ENCODE peak calls at places on chromosomes 16 and 17, in ten cellular contexts. X is PC-9, M is body of pancreas, L is tibial nerve, W is endothelial cell of umbilical vein, R is keratinocyte, C is heart right ventricle, D is ovary, Y is lower lobe of right lung, F is GM23338. K is an unnamed sample.

GRCh38 chr16:64626771-64627170 is 495.1 kb downstream of the CDH11 start:
- DNase-seq in L (no peak), Y (no peak), R (no peak), D (no peak), X (no peak), C (no peak), F (no peak), W (no peak), M (no peak), K (no peak)

GRCh38 chr17:59545942-59546341 is 19.5 kb upstream of the DHX40 start:
- DNase-seq in C (no peak), X (no peak), W (no peak), F (no peak), Y (no peak), M (no peak), R (no peak), D (no peak), L (no peak), K (no peak)

GRCh38 chr16:30606004-30606403 is 4.2 kb downstream of the ZNF689 start:
- DNase-seq in F (no peak), W (no peak), X (no peak), L (no peak), D (no peak), C (no peak), R (no peak), Y (no peak), M (no peak), K (no peak)

GRCh38 chr16:554640-555413 is 5.4 kb upstream of the PRR35 start:
- DNase-seq in Y (no peak), C (no peak), X (peak; percentile 36), L (no peak), R (no peak), W (peak; percentile 21), F (no peak), D (no peak), M (no peak), K (no peak)

GRCh38 chr16:4324871-4325740 is 9.2 kb downstream of the GLIS2 start:
- DNase-seq in X (no peak), W (no peak), M (no peak), R (no peak), L (no peak), D (peak; percentile 42), Y (no peak), C (no peak), F (no peak), K (no peak)

GRCh38 chr16:52721331-52721730 is 174.4 kb upstream of the TOX3 start:
- DNase-seq in L (no peak), Y (no peak), F (no peak), M (no peak), R (no peak), C (no peak), W (no peak), X (no peak), D (no peak), K (no peak)

GRCh38 chr16:56753410-56753809 is 23.5 kb downstream of the NUP93 start:
- DNase-seq in R (no peak), F (no peak), M (no peak), W (no peak), Y (no peak), L (no peak), X (no peak), C (no peak), D (no peak), K (no peak)

GRCh38 chr17:6713130-6713917 is at the start of gene SLC13A5:
- DNase-seq in R (no peak), D (peak; percentile 63), M (no peak), W (peak; percentile 8), Y (no peak), F (peak; percentile 91), C (peak; percentile 33), L (no peak), X (peak; percentile 43), K (no peak)

GRCh38 chr16:12753203-12754023 is 50.3 kb downstream of the CPPED1 start:
- DNase-seq in Y (no peak), F (no peak), L (no peak), M (no peak), X (no peak), R (no peak), D (no peak), C (no peak), W (no peak), K (no peak)

GRCh38 chr16:12752159-12752558 is 51.5 kb downstream of the CPPED1 start:
- DNase-seq in Y (no peak), R (no peak), L (no peak), W (no peak), C (no peak), X (no peak), D (no peak), M (no peak), F (no peak), K (no peak)

GRCh38 chr16:12749076-12749475 is 54.6 kb downstream of the CPPED1 start:
- DNase-seq in M (no peak), C (no peak), W (no peak), X (no peak), F (no peak), Y (no peak), D (no peak), R (no peak), L (no peak), K (no peak)

GRCh38 chr16:12747261-12747660 is 56.4 kb downstream of the CPPED1 start:
- DNase-seq in D (no peak), R (no peak), X (no peak), W (no peak), C (no peak), F (no peak), M (no peak), Y (no peak), L (no peak), K (no peak)

DNA sequence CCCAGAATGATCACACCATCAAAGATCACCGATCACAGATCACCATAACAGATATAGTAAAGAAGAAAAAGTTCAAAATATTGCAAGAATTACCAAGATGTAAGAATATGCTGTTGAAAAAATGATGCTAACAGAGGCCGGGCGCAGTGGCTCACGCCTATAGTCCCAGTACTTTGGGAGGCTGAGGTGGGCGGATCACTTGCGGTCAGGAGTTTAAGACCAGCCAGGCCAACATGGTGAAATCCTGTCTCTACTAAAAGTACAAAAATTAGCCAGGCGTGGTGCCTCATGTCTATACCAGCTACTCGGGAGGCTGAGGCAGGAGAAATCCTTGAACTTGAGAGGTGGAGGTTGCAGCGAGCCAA is 53.2 kb downstream of the CPPED1 start:
- DNase-seq in L (no peak), R (no peak), C (no peak), D (no peak), F (no peak), W (no peak), X (no peak), M (no peak), Y (no peak), K (no peak)
- H3K4me3 ChIP-seq in L (no peak overlapping the region), R (no peak overlapping the region), C (no peak overlapping the region), D (no peak overlapping the region), F (no peak overlapping the region), W (no peak overlapping the region), X (no peak overlapping the region), M (no peak overlapping the region), Y (no peak overlapping the region), K (peak overlapping the region; percentile 34)

DNA sequence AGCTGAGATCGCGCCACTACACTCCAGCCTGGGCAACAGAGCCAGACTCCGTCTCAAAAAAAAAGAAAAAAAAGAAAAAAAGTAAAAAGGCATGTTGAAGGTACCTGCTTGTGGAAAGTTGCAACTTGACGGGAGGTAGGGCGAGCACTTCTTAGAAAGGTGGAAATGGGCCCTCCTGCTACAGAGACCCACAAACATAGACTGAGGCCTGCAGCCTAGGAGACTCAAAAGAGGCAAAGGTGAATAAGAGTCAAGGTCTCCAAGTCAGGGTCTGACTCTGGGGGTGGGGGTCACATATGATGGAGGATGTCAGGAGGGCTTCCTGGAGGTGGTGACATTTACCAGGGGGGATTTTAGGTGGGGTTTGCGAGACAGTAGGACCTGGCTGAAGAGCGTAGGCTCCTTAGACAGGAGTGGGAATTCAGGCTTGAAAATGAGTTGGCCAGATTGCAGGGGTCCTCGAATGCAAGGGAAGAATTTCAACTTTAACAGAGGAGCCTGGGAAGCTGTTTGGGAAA is 303.0 kb downstream of the SEC14L1 start:
- DNase-seq in L (no peak), R (no peak), X (no peak), C (no peak), W (no peak), D (no peak), M (no peak), F (no peak), Y (no peak), K (no peak)
- H3K27ac ChIP-seq in L (no peak overlapping the region), R (no peak overlapping the region), X (no peak overlapping the region), C (peak overlapping the region; percentile 85), W (no peak overlapping the region), D (no peak overlapping the region), M (no peak overlapping the region), F (no peak overlapping the region), Y (peak overlapping the region; percentile 81), K (peak overlapping the region; percentile 96)

GRCh38 chr16:67543582-67543981 is 15.0 kb downstream of the RIPOR1 start:
- DNase-seq in M (no peak), D (no peak), X (no peak), Y (peak; percentile 38), L (no peak), F (no peak), W (no peak), C (no peak), R (no peak), K (no peak)

GRCh38 chr16:67545665-67546024 is 16.7 kb upstream of the CTCF start:
- DNase-seq in Y (no peak), R (no peak), C (no peak), F (no peak), D (no peak), W (no peak), L (no peak), X (no peak), M (no peak), K (no peak)

GRCh38 chr16:67546091-67546501 is 16.2 kb upstream of the CTCF start:
- DNase-seq in Y (peak; percentile 36), D (no peak), F (no peak), R (no peak), X (no peak), W (no peak), C (no peak), L (no peak), M (no peak), K (no peak)

GRCh38 chr16:67544329-67544841 is 15.8 kb downstream of the RIPOR1 start:
- DNase-seq in Y (peak; percentile 39), X (no peak), D (no peak), L (no peak), F (no peak), C (no peak), R (no peak), W (no peak), M (no peak), K (no peak)

GRCh38 chr16:67544844-67545664 is 16.4 kb downstream of the RIPOR1 start:
- DNase-seq in Y (peak; percentile 42), D (no peak), W (no peak), C (no peak), R (no peak), X (no peak), M (no peak), L (no peak), F (no peak), K (no peak)
- H3K4me1 ChIP-seq in Y (peaks cover 72% of the 10 kb centered on the region), D (no peaks in the 10 kb centered on the region), W (peaks cover 26% of the 10 kb centered on the region), C (peaks cover 42% of the 10 kb centered on the region), R (peaks cover 11% of the 10 kb centered on the region), X (no peaks in the 10 kb centered on the region), M (peaks cover 40% of the 10 kb centered on the region), L (no peaks in the 10 kb centered on the region), F (no peaks in the 10 kb centered on the region), K (peaks cover 36% of the 10 kb centered on the region)

DNA sequence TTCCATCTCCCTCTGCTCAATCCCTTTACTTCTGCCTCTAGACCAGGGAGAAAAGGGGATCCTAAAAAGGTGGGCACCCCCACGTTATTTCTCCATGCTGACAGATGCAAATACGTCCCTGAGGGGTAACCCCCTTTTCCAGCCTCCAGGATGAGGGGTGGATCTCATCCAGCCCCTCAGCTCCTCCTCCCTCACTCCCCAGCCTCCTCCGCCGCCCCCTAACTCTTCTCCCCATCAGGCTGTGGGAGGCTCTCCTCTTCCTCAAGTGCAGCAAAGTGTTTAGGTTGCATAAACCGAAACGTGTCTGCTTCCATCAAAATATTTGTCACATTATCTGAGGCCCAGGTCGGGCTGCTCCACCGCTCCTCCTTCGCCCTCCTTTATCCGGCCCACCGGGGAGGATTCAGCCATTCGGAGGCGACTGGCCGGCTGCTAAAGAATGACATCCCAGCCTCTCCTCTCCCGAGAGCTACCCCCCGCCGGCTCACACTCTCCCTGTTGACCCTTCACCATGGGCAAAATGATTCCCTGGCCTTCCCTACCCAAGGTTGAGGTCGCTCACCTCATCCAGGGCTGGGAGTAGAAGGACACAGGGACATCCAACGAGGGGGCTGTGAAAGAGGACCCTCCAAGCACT is 1.2 kb upstream of the C1QL1 start:
- DNase-seq in F (peak; percentile 65), M (no peak), R (no peak), Y (no peak), L (no peak), X (no peak), W (no peak), D (no peak), C (no peak), K (no peak)
- H3K4me3 ChIP-seq in F (peak overlapping the region; percentile 88), M (no peak overlapping the region), R (no peak overlapping the region), Y (no peak overlapping the region), L (no peak overlapping the region), X (no peak overlapping the region), W (no peak overlapping the region), D (no peak overlapping the region), C (no peak overlapping the region), K (peak overlapping the region; percentile 37)

K was measured in CD4-positive, CD25-positive, alpha-beta regulatory T cell.